ENCODE peak calls at places on chromosome 7, in six cellular contexts. A is H1, W is H9, N is neuronal stem cell, Z is mesenchymal stem cell, J is IMR-90. K is an unnamed sample.

GRCh38 chr7:121394709-121395140 is 1.4 kb downstream of the FAM3C start:
- DNase-seq in W (no peak), N (no peak), A (no peak), Z (no peak), J (no peak), K (no peak)

GRCh38 chr7:157141525-157142060 is 2.9 kb downstream of the UBE3C start:
- DNase-seq in N (no peak), Z (no peak), A (peak; percentile 29), W (no peak), J (no peak), K (no peak)

GRCh38 chr7:132030161-132030568 is 473.7 kb upstream of the PODXL start:
- DNase-seq in Z (no peak), A (no peak), N (no peak), J (no peak), W (no peak), K (no peak)

GRCh38 chr7:2247141-2247985 is 5.3 kb downstream of the NUDT1 start:
- DNase-seq in A (peak; percentile 92), Z (peak; percentile 15), W (peak; percentile 75), J (no peak), N (no peak), K (no peak)

GRCh38 chr7:129771201-129771927 is 159.8 kb downstream of the NRF1 start:
- DNase-seq in W (no peak), J (no peak), A (no peak), N (no peak), Z (no peak), K (no peak)

GRCh38 chr7:55432937-55433784 is 68.0 kb downstream of the LANCL2 start:
- DNase-seq in W (no peak), N (no peak), J (peak; percentile 59), Z (peak; percentile 44), A (no peak), K (peak; percentile 63)

GRCh38 chr7:18583305-18583704 is 87.8 kb downstream of the HDAC9 start:
- DNase-seq in Z (peak; percentile 73), J (peak; percentile 67), A (no peak), W (no peak), N (no peak), K (peak; percentile 53)

GRCh38 chr7:71795373-71795772 is 616.8 kb downstream of the CALN1 start:
- DNase-seq in J (no peak), Z (no peak), N (no peak), W (no peak), A (no peak), K (no peak)

GRCh38 chr7:25093268-25093802 is 31.7 kb downstream of the CYCS start:
- DNase-seq in J (peak; percentile 70), Z (peak; percentile 76), N (peak; percentile 57), W (peak; percentile 85), A (peak; percentile 92), K (peak; percentile 81)

GRCh38 chr7:78601728-78602127 is 803.2 kb downstream of the PHTF2 start:
- DNase-seq in Z (no peak), A (no peak), W (no peak), J (peak; percentile 34), N (no peak), K (no peak)

GRCh38 chr7:21507627-21508343 is 35.1 kb upstream of the DNAH11 start:
- DNase-seq in N (peak; percentile 5), Z (peak; percentile 54), J (peak; percentile 42), W (peak; percentile 44), A (peak; percentile 78), K (peak; percentile 12)

GRCh38 chr7:77536413-77537135 is 521 bp upstream of the PTPN12 start:
- DNase-seq in N (peak; percentile 96), J (peak; percentile 93), W (peak; percentile 98), Z (peak; percentile 96), A (peak; percentile 96), K (peak; percentile 97)

GRCh38 chr7:83532229-83532628 is 116.7 kb downstream of the SEMA3E start:
- DNase-seq in N (no peak), Z (peak; percentile 41), A (no peak), W (no peak), J (peak; percentile 42), K (no peak)

GRCh38 chr7:154423219-154423618 is 371.0 kb downstream of the DPP6 start:
- DNase-seq in A (no peak), W (no peak), J (no peak), N (no peak), Z (no peak), K (no peak)

GRCh38 chr7:42572046-42572445 is 335.0 kb upstream of the GLI3 start:
- DNase-seq in Z (peak; percentile 34), N (no peak), W (no peak), A (no peak), J (no peak), K (no peak)

GRCh38 chr7:16268821-16269768 is 152.2 kb downstream of the CRPPA start:
- DNase-seq in A (no peak), N (no peak), Z (peak; percentile 66), W (no peak), J (peak; percentile 83), K (peak; percentile 69)

GRCh38 chr7:127207806-127208205 is 44.9 kb downstream of the GRM8 start:
- DNase-seq in J (no peak), A (no peak), W (no peak), N (no peak), Z (no peak), K (no peak)

GRCh38 chr7:113331155-113331898 is 213.0 kb upstream of the SMIM30 start:
- DNase-seq in N (peak; percentile 26), Z (no peak), A (peak; percentile 46), J (no peak), W (peak; percentile 67), K (no peak)

GRCh38 chr7:17921891-17922416 is 18.3 kb downstream of the SNX13 start:
- DNase-seq in N (no peak), W (no peak), J (no peak), Z (no peak), A (no peak), K (no peak)

GRCh38 chr7:158280467-158281154 is 307.0 kb downstream of the PTPRN2 start:
- DNase-seq in Z (no peak), W (peak; percentile 19), A (no peak), N (no peak), J (no peak), K (no peak)

GRCh38 chr7:32914186-32914585 is 22.6 kb upstream of the KBTBD2 start:
- DNase-seq in J (no peak), A (no peak), W (peak; percentile 50), N (no peak), Z (no peak), K (no peak)

DNA sequence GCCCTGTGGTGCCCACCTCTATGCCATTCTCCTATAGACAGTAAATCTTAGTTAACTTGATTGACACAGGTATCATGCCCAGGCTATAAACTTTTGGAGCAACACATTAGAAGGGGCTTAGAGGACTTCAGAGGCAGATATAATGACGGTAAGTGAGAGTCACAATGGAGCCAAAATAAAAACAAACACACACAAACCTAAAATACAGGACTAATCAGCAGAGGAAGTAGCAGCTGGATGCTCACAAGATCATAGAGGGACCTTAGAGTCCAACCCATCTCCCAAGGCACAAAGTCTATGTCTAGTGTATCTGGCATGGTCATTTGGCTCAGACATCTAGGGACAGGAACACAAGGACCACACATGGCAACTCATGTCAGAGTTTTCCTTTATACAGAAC is 12.3 kb downstream of the SLC13A4 start:
- DNase-seq in N (no peak), A (no peak), J (no peak), W (no peak), Z (no peak), K (no peak)
- H2AK5ac ChIP-seq in N (no peak overlapping the region), A (peak overlapping the region; percentile 56), J (peak overlapping the region; percentile 37), W (no peak overlapping the region), Z (no peak overlapping the region), K (peak overlapping the region; percentile 37)

GRCh38 chr7:75663302-75663907 is 75.3 kb downstream of the HIP1 start:
- DNase-seq in Z (no peak), A (no peak), J (no peak), N (no peak), W (no peak), K (no peak)
- H3K14ac ChIP-seq in Z (no peak overlapping the region), A (no peak overlapping the region), J (no peak overlapping the region), N (no peak overlapping the region), W (no peak overlapping the region), K (no peak overlapping the region)

GRCh38 chr7:47517821-47518480 is 64.0 kb downstream of the TNS3 start:
- DNase-seq in J (no peak), N (no peak), W (no peak), Z (no peak), A (no peak), K (no peak)
- H2AK5ac ChIP-seq in J (peak overlapping the region; percentile 78), N (no peak overlapping the region), W (no peak overlapping the region), Z (peak overlapping the region; percentile 54), A (no peak overlapping the region), K (peak overlapping the region; percentile 25)

GRCh38 chr7:90210475-90210874 is 1.1 kb upstream of the STEAP2 start:
- DNase-seq in Z (no peak), N (no peak), A (no peak), J (no peak), W (no peak), K (no peak)
- H3K14ac ChIP-seq in Z (no peak overlapping the region), N (no peak overlapping the region), A (no peak overlapping the region), J (no peak overlapping the region), W (no peak overlapping the region), K (no peak overlapping the region)

GRCh38 chr7:47391726-47392125 is 190.2 kb downstream of the TNS3 start:
- DNase-seq in J (no peak), N (no peak), A (no peak), W (no peak), Z (no peak), K (no peak)
- H2AK5ac ChIP-seq in J (no peak overlapping the region), N (no peak overlapping the region), A (no peak overlapping the region), W (no peak overlapping the region), Z (no peak overlapping the region), K (no peak overlapping the region)

GRCh38 chr7:124996778-124997177 is 67.2 kb upstream of the POT1 start:
- DNase-seq in A (no peak), Z (peak; percentile 7), J (no peak), W (peak; percentile 36), N (no peak), K (no peak)
- H3K14ac ChIP-seq in A (no peak overlapping the region), Z (no peak overlapping the region), J (no peak overlapping the region), W (no peak overlapping the region), N (no peak overlapping the region), K (no peak overlapping the region)

K was measured in trophoblast cell.